ENCODE peak calls at places on chromosomes 6 and 20, in five cellular contexts. B is right cardiac atrium, U is fibroblast of mammary gland, V is BJ, C is fibroblast of the aortic adventitia. N is an unnamed sample.

GRCh38 chr6:36171573-36171972 is 25.0 kb upstream of the BRPF3 start:
- DNase-seq in B (no peak), V (no peak), C (no peak), U (no peak), N (no peak)

GRCh38 chr6:42406296-42407280 is 45.1 kb downstream of the TRERF1 start:
- DNase-seq in V (no peak), C (peak), U (peak), B (no peak), N (no peak)

GRCh38 chr6:10690651-10691445 is 3.6 kb downstream of the C6orf52 start:
- DNase-seq in B (no peak), V (no peak), C (peak), U (no peak), N (no peak)

GRCh38 chr6:39980839-39981580 is 46.7 kb upstream of the MOCS1 start:
- DNase-seq in U (peak), V (no peak), C (peak), B (no peak), N (no peak)

GRCh38 chr6:5762561-5762968 is 244.2 kb downstream of the NRN1 start:
- DNase-seq in C (peak), B (peak), U (peak), V (no peak), N (no peak)

GRCh38 chr6:98839788-98840361 is 5.5 kb downstream of the POU3F2 start:
- DNase-seq in U (peak), B (no peak), C (peak), V (no peak), N (no peak)

GRCh38 chr20:37392441-37393195 is 46.7 kb downstream of the SRC start:
- DNase-seq in C (no peak), U (no peak), V (no peak), B (no peak), N (no peak)

GRCh38 chr6:134249412-134249758 is 68.5 kb downstream of the SGK1 start:
- DNase-seq in U (no peak), B (no peak), C (no peak), V (no peak), N (no peak)

GRCh38 chr20:45407783-45408645 is at the start of gene DBNDD2:
- DNase-seq in B (peak), U (no peak), V (no peak), C (no peak), N (no peak)

GRCh38 chr20:57835053-57835452 is 125.2 kb upstream of the PMEPA1 start:
- DNase-seq in V (no peak), B (no peak), C (no peak), U (peak), N (no peak)

GRCh38 chr6:77609106-77609505 is 43.7 kb upstream of the MEI4 start:
- DNase-seq in C (no peak), B (no peak), V (no peak), U (no peak), N (no peak)

GRCh38 chr20:58402305-58402704 is 13.3 kb downstream of the VAPB start:
- DNase-seq in B (no peak), U (no peak), V (no peak), C (no peak), N (no peak)

GRCh38 chr20:6768228-6769185 is 1.0 kb downstream of the BMP2 start:
- DNase-seq in B (peak), C (peak), U (no peak), V (no peak), N (peak)

GRCh38 chr6:121520337-121521163 is 85.1 kb downstream of the GJA1 start:
- DNase-seq in V (peak), C (peak), B (no peak), U (peak), N (peak)

GRCh38 chr6:170245233-170245992 is 45.5 kb downstream of the DLL1 start:
- DNase-seq in B (no peak), U (no peak), C (no peak), V (no peak), N (no peak)

GRCh38 chr20:48404598-48404997 is 423.2 kb downstream of the PREX1 start:
- DNase-seq in B (no peak), U (no peak), V (no peak), C (no peak), N (no peak)

GRCh38 chr6:23533311-23533710 is 592.7 kb upstream of the NRSN1 start:
- DNase-seq in B (no peak), C (no peak), V (no peak), U (no peak), N (no peak)

GRCh38 chr6:132466952-132467351 is 46.0 kb downstream of the STX7 start:
- DNase-seq in U (peak), C (peak), V (peak), B (no peak), N (peak)

GRCh38 chr6:501891-502601 is 110.5 kb downstream of the IRF4 start:
- DNase-seq in B (no peak), U (peak), V (no peak), C (no peak), N (peak)

GRCh38 chr6:151087861-151088598 is 151.7 kb upstream of the AKAP12 start:
- DNase-seq in U (peak), V (no peak), B (peak), C (peak), N (no peak)

GRCh38 chr6:68760941-68761676 is 126.0 kb downstream of the ADGRB3 start:
- DNase-seq in B (no peak), C (no peak), U (no peak), V (no peak), N (no peak)

GRCh38 chr6:136517002-136517401 is 33.2 kb downstream of the MAP7 start:
- DNase-seq in U (no peak), B (no peak), V (no peak), C (no peak), N (no peak)

GRCh38 chr20:53582574-53583351 is 10.9 kb downstream of the ZNF217 start:
- DNase-seq in B (peak), V (peak), C (peak), U (peak), N (peak)

GRCh38 chr6:99270030-99270429 is 79.4 kb downstream of the FAXC start:
- DNase-seq in U (no peak), B (no peak), V (no peak), C (no peak), N (no peak)

GRCh38 chr6:135145509-135145865 is 35.6 kb upstream of the MYB start:
- DNase-seq in U (no peak), V (no peak), C (peak), B (no peak), N (no peak)

GRCh38 chr6:169034523-169035167 is 219.0 kb downstream of the THBS2 start:
- DNase-seq in U (peak), V (peak), B (no peak), C (peak), N (no peak)

GRCh38 chr20:36215778-36216177 is 20.5 kb upstream of the AAR2 start:
- DNase-seq in C (no peak), U (no peak), B (no peak), V (no peak), N (no peak)

GRCh38 chr6:141403103-141403502 is 729.6 kb upstream of the GJE1 start:
- DNase-seq in B (no peak), C (no peak), V (no peak), U (no peak), N (no peak)

GRCh38 chr20:5781798-5782750 is 31.9 kb downstream of the SHLD1 start:
- DNase-seq in U (no peak), B (no peak), C (no peak), V (no peak), N (no peak)

GRCh38 chr6:6851059-6851658 is 256.6 kb upstream of the RREB1 start:
- DNase-seq in B (peak), V (peak), U (peak), C (peak), N (peak)

GRCh38 chr6:139373928-139374356 is 506 bp downstream of the CITED2 start:
- DNase-seq in U (no peak), V (no peak), C (no peak), B (no peak), N (no peak)

GRCh38 chr20:13644010-13644409 is 5.3 kb upstream of the TASP1 start:
- DNase-seq in B (no peak), C (peak), V (no peak), U (peak), N (no peak)

GRCh38 chr20:57663241-57663640 is 43.0 kb upstream of the ZBP1 start:
- DNase-seq in C (no peak), V (no peak), U (no peak), B (peak), N (no peak)

GRCh38 chr6:45112711-45113110 is 215.4 kb upstream of the RUNX2 start:
- DNase-seq in C (no peak), U (no peak), V (no peak), B (no peak), N (no peak)

GRCh38 chr6:45105170-45105820 is 222.8 kb upstream of the RUNX2 start:
- DNase-seq in C (no peak), U (peak), B (no peak), V (no peak), N (no peak)

GRCh38 chr6:45104429-45104828 is 223.7 kb upstream of the RUNX2 start:
- DNase-seq in U (no peak), B (no peak), V (no peak), C (no peak), N (no peak)

DNA sequence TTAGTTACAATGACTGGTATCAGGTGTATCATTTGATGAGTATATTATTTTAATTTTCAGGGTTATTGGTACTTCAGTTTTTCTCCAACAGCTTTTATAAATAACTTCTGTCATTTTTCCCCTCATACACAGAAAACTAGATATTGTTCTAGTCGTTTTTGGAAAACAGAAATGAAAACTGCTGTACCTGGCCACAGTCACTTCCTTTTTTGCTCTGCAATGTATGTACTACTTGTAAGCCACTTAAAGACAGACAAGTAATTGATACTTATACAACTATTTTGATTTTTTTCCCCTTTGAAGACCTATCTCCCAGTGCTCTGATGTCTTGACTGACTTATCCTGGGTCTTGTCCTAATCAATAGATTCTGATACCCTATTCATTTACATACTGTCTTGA is 218.6 kb upstream of the RUNX2 start:
- DNase-seq in V (no peak), U (no peak), C (no peak), B (no peak), N (no peak)
- H3K4me3 ChIP-seq in V (no peak), U (no peak), C (no peak), B (no peak), N (no peak)

DNA sequence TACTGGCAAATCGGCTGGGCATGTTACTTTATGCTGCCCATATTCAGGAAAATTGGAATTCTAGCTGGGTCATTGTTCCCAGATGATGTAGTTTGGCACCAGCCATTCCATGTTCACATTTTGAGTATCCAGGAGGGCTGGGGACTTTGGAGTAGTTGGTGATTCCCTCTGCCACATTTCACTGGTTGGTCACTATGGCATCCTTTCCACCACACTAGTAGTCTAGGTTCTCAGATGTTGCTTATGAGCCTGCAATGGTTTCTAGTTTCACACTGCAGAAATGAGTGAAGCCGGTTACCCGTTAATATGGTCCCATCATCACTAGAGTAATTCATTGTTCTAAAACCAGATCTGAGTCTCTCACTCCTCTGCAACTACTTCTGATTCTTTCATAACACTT is 4.6 kb downstream of the PTPN1 start:
- DNase-seq in C (no peak), V (no peak), B (no peak), U (no peak), N (no peak)
- H3K4me3 ChIP-seq in C (no peak), V (no peak), B (no peak), U (no peak), N (no peak)

DNA sequence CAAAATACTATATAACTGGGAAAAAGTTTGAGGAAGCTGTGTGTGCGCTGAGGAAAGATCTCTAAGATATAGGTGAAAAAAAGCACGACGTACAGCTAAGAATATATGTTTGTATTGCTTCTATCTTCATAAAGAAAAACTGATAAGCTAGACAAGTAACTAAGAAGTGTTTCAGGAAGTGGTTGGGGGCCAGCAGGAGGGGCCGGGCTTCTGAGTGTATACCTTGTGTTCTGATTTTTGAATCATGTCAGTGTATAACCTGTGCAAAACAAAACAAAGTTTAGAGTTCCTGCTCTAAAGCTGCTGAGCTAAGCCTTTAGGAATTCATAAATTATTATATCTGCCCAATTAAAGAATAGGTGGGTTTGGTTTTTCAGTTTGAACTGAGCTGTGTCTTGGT is 7.9 kb upstream of the OSER1 start:
- DNase-seq in V (no peak), C (no peak), B (no peak), U (no peak), N (no peak)
- H3K4me3 ChIP-seq in V (no peak), C (no peak), B (no peak), U (no peak), N (no peak)

DNA sequence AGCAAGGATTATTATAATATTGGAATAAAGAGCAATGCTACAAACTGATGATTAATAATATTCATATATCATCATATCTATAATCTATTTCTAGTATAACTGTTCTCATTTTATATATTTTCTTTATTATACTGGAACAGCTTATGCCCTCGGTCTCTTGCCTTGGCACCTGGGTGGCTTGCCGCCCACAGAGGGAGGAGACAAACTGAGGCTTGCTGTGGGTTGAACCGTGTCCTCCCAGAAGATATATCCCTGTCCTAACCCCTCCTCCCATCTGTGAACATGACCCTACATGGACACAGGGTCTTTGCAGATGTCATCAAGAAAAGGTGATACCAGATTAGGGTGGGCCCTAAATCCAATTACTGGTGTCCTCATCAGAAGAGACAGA is 4.7 kb downstream of the RNASET2 start:
- DNase-seq in U (no peak), B (no peak), C (no peak), V (no peak), N (no peak)
- H3K4me3 ChIP-seq in U (no peak), B (no peak), C (no peak), V (no peak), N (no peak)

GRCh38 chr6:163600331-163600730 is 185.8 kb downstream of the QKI start:
- DNase-seq in U (no peak), B (no peak), V (no peak), C (no peak), N (no peak)
- H3K4me3 ChIP-seq in U (no peak), B (no peak), V (no peak), C (no peak), N (no peak)

DNA sequence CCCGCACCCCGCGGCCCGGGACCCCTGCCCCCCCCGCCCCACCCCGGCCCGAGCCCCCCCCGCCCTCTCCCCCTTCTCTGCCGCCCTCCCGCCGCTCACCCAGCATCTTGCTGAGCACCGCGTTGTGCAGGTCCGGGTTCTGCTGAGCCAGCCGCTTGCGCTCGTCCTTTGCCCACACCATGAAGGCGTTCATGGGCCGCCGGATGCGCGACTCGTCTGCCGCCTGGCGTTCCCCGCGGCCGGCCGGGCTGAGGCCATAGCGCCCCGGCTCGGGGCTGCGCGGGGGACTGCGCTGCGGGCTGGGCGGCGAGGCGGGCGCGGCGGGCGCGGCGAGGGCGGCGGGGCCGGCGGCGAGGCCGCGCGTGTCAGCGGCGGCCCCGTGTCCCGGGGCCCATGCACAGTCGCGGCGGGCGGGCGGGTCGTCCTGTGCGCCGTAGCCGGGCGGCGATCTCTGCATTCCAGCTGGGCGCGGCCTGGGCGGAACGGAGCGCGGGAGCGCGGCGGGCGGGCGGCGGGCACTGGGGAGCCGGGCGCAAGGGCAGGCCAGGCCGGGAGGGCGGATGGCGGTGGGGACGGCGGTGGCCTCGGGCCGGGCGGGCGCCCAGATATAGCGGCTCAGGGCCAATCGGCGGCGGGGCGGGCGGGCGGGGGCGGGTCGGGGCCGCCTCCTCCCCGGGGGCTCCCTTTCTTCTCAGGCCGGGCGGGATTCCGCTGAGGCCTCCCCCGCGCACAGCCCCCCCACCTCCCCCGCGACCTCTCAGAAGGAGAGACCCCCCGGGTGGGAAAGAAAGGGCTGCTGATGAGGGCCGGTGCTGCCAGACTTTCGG is at the start of gene SOX18:
- DNase-seq in V (no peak), U (peak), B (peak), C (peak), N (peak)
- H3K4me3 ChIP-seq in V (peak), U (no peak), B (peak), C (peak), N (peak)

GRCh38 chr6:158908596-158908995 is 89.4 kb upstream of the EZR start:
- DNase-seq in V (no peak), C (no peak), U (no peak), B (no peak), N (no peak)

GRCh38 chr6:158910484-158911075 is 89.4 kb downstream of the RSPH3 start:
- DNase-seq in U (no peak), C (no peak), B (no peak), V (no peak), N (no peak)

GRCh38 chr6:158909938-158910337 is 90.1 kb downstream of the RSPH3 start:
- DNase-seq in V (no peak), B (no peak), U (no peak), C (no peak), N (no peak)

GRCh38 chr6:158912591-158912990 is 87.4 kb downstream of the RSPH3 start:
- DNase-seq in C (no peak), U (no peak), V (no peak), B (no peak), N (no peak)

DNA sequence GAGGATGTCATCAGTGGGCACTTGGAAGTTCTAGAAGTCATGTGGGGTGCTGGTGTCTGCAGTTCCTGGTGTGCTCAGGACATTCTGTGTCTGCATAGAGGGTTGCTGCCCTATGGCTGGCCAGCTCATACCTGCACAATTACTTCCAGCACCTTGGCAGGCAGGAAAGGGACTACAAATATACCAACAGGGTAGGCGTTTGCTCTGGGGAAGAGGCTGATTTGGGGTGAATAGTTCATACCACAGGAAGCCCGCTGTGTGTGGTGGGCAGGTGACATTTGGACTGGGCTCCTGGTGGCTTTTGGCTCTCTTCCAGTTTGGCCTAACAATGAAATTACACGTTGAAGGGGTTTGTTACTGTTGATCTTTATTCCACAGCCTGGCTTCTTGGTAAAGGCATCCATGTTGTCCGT is 88.2 kb downstream of the RSPH3 start:
- DNase-seq in V (no peak), B (no peak), C (no peak), U (no peak), N (no peak)
- H3K4me3 ChIP-seq in V (no peak), B (no peak), C (no peak), U (no peak), N (no peak)

GRCh38 chr6:167572106-167572505 is 247.2 kb downstream of the TTLL2 start:
- DNase-seq in U (no peak), V (no peak), B (no peak), C (no peak), N (no peak)

GRCh38 chr6:167573461-167574215 is 248.8 kb downstream of the TTLL2 start:
- DNase-seq in B (no peak), C (no peak), U (no peak), V (no peak), N (no peak)

GRCh38 chr6:167574431-167575097 is 249.7 kb downstream of the TTLL2 start:
- DNase-seq in B (peak), C (no peak), U (no peak), V (no peak), N (no peak)

GRCh38 chr6:167571550-167571949 is 246.7 kb downstream of the TTLL2 start:
- DNase-seq in U (no peak), C (no peak), V (no peak), B (no peak), N (no peak)

GRCh38 chr6:167572841-167573271 is 248.0 kb downstream of the TTLL2 start:
- DNase-seq in B (peak), V (no peak), C (no peak), U (no peak), N (no peak)
- H3K4me3 ChIP-seq in B (no peak), V (no peak), C (no peak), U (no peak), N (no peak)

GRCh38 chr6:152701081-152701862 is 3.6 kb downstream of the MYCT1 start:
- DNase-seq in U (no peak), B (no peak), V (no peak), C (peak), N (no peak)
- H3K4me3 ChIP-seq in U (no peak), B (peak), V (no peak), C (no peak), N (no peak)